ENCODE peak calls at places on chromosome 10, in five cellular contexts. L is hepatocyte, O is gastrocnemius medialis, Z is SJSA1, F is PC-9. T is an unnamed sample. For H3K4me1, the result is how much of the 10 kb centered on the place peaks cover.

GRCh38 chr10:90969947-90970673 is 49.2 kb upstream of the ANKRD1 start:
- DNase-seq in L (no peak), Z (peak), F (no peak), O (no peak), T (no peak)

GRCh38 chr10:30818854-30819253 is 189.3 kb upstream of the LYZL2 start:
- DNase-seq in Z (no peak), L (no peak), F (no peak), O (no peak), T (peak)

GRCh38 chr10:62744136-62744535 is 60.4 kb upstream of the ADO start:
- DNase-seq in O (no peak), Z (no peak), F (no peak), L (no peak), T (no peak)

GRCh38 chr10:26439436-26440090 is 1.4 kb downstream of the APBB1IP start:
- DNase-seq in F (no peak), Z (no peak), O (no peak), L (no peak), T (no peak)

GRCh38 chr10:98303569-98303968 is 35.6 kb upstream of the LOXL4 start:
- DNase-seq in L (no peak), O (no peak), F (peak), Z (no peak), T (no peak)

GRCh38 chr10:117464176-117464575 is 78.4 kb upstream of the EMX2 start:
- DNase-seq in Z (no peak), F (no peak), L (no peak), O (no peak), T (no peak)

GRCh38 chr10:91096263-91096662 is 124.2 kb upstream of the PCGF5 start:
- DNase-seq in L (no peak), O (no peak), F (no peak), Z (no peak), T (no peak)

GRCh38 chr10:94206176-94206575 is 156.6 kb downstream of the NOC3L start:
- DNase-seq in L (no peak), Z (no peak), F (no peak), O (no peak), T (no peak)

GRCh38 chr10:494149-494542 is 195.3 kb downstream of the DIP2C start:
- DNase-seq in Z (no peak), L (no peak), F (no peak), O (no peak), T (no peak)

DNA sequence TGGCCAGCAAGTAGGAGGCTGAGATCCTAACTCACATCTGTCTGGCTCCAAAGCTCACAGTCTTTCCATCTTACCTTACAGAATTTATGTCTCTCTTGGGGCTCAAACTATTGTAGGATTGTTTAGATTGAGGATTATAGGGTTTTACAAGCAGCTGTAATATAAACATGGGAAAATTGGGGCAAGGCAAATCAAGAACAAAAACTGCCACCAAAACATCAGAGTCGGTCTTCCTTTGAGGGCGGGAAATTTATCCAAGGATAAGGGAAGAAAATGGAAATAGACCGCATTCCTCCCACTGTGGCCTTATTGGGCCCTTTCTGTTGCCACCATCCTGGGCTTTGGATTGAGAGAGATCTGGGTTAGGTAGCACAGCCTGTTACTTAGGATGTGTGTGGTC is 22.5 kb downstream of the RBM20 start:
- DNase-seq in L (no peak), Z (peak), F (no peak), O (no peak), T (no peak)
- H3K4me1 ChIP-seq in L (under half), Z (under half), F (under half), O (under half), T (under half)

GRCh38 chr10:80459047-80459865 is 5.1 kb downstream of the TSPAN14 start:
- DNase-seq in L (no peak), O (peak), Z (peak), F (peak), T (peak)

GRCh38 chr10:80460399-80461207 is 6.5 kb downstream of the TSPAN14 start:
- DNase-seq in Z (no peak), F (peak), O (no peak), L (peak), T (no peak)

GRCh38 chr10:80458263-80458625 is 4.1 kb downstream of the TSPAN14 start:
- DNase-seq in Z (no peak), O (no peak), L (no peak), F (no peak), T (no peak)

GRCh38 chr10:80457554-80458262 is 3.6 kb downstream of the TSPAN14 start:
- DNase-seq in O (no peak), L (no peak), Z (no peak), F (no peak), T (no peak)

GRCh38 chr10:80458638-80459037 is 4.5 kb downstream of the TSPAN14 start:
- DNase-seq in L (no peak), O (no peak), F (no peak), Z (no peak), T (no peak)
- H3K4me1 ChIP-seq in L (half or more), O (under half), F (half or more), Z (half or more), T (half or more)

GRCh38 chr10:78515873-78516153 is 482.1 kb downstream of the RPS24 start:
- DNase-seq in F (no peak), Z (no peak), L (no peak), O (no peak), T (no peak)
- H3K4me1 ChIP-seq in F (under half), Z (under half), L (under half), O (under half), T (under half)

GRCh38 chr10:124645496-124646095 is 98.6 kb downstream of the FAM53B start:
- DNase-seq in Z (no peak), O (no peak), L (no peak), F (no peak), T (no peak)
- H3K4me1 ChIP-seq in Z (under half), O (half or more), L (under half), F (under half), T (under half)

GRCh38 chr10:35453855-35454532 is 117.7 kb downstream of the CCNY start:
- DNase-seq in L (no peak), Z (no peak), O (no peak), F (no peak), T (peak)
- H3K4me1 ChIP-seq in L (under half), Z (under half), O (half or more), F (under half), T (half or more)

DNA sequence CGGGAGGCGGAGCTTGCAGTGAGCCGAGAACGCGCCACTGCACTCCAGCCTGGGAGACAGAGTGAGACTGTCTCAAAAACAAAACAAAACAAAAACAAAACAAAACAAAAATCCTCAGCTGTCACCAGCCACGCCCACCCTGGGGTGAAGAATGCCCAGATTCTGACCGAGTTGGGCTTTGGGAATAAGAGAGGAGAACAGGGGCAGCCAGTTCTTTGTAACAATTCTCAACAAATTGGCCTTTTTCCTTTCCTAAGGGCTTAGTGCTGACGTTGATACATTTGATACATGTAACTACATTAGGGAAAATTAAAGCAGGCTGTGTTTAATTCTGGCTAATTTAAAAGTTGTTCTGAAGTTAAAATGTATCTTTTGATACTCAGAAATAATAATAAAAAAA is 121.0 kb downstream of the EPC1 start:
- DNase-seq in O (no peak), Z (no peak), F (no peak), L (no peak), T (no peak)
- H3K4me1 ChIP-seq in O (under half), Z (under half), F (under half), L (under half), T (under half)

DNA sequence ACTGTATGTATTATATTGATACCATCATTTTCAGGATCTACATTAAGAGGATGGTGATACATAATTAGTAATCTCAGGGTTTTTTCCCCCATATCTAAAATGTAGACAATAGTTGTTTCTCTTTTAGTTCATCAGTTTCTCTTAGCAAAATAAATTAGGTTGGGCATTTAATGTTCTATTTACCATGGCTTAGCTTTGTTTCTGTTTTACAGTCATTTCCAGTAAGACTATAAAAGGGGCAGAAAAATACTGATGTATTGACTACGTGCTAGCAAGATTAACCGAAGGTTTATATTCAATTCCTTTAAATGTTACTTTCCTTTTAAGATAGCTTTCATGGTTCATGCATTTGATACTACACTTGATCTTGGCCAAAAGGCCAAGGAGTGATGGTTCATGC is 26.2 kb downstream of the SUV39H2 start:
- DNase-seq in L (no peak), O (no peak), F (no peak), Z (no peak), T (no peak)
- H3K4me1 ChIP-seq in L (under half), O (under half), F (under half), Z (under half), T (under half)

DNA sequence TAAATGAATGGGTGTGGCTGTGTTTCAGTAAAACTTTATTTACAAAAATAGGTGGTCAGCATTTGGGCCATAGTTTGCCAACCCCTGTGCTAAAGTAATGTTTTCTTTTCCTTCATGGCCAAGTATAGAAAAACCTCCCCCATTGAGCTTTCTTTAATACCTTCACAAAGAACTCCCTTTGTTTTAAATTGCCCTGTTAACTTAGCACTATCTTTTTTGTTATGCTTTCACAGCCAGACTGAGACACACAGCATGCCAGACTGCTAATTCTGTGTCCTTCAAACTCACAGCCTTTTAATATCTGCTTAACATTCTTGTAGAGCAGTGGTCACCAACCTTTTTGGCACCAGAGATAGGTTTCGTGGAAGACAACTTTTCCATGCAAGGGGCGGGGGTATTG is 78.0 kb downstream of the GFRA1 start:
- DNase-seq in Z (no peak), F (no peak), L (no peak), O (no peak), T (no peak)
- H3K4me1 ChIP-seq in Z (under half), F (under half), L (under half), O (under half), T (under half)